ENCODE peak calls at places on chromosomes 5 and 9, in seven cellular contexts. One of them, this sample, is unnamed.

GRCh38 chr9:33466565-33467495 is 6.9 kb downstream of the NOL6 start:
- DNase-seq in astrocyte of the hippocampus: peak
- DNase-seq in non-pigmented ciliary epithelial cell: no peak
- DNase-seq in gastrocnemius medialis: no peak
- DNase-seq in ELR: peak
- DNase-seq in mucosa of descending colon: peak
- DNase-seq in B cell: peak
- DNase-seq in this sample: peak

GRCh38 chr5:55402199-55402598 is 94.4 kb downstream of the MTREX start:
- DNase-seq in astrocyte of the hippocampus: no peak
- DNase-seq in ELR: peak
- DNase-seq in gastrocnemius medialis: no peak
- DNase-seq in non-pigmented ciliary epithelial cell: no peak
- DNase-seq in mucosa of descending colon: no peak
- DNase-seq in B cell: no peak
- DNase-seq in this sample: no peak

GRCh38 chr9:132797861-132798659 is 80.0 kb downstream of the AK8 start:
- DNase-seq in gastrocnemius medialis: no peak
- DNase-seq in mucosa of descending colon: no peak
- DNase-seq in astrocyte of the hippocampus: no peak
- DNase-seq in non-pigmented ciliary epithelial cell: no peak
- DNase-seq in ELR: peak
- DNase-seq in B cell: no peak
- DNase-seq in this sample: no peak

GRCh38 chr5:16849821-16850220 is 86.3 kb downstream of the MYO10 start:
- DNase-seq in non-pigmented ciliary epithelial cell: no peak
- DNase-seq in ELR: no peak
- DNase-seq in B cell: no peak
- DNase-seq in astrocyte of the hippocampus: no peak
- DNase-seq in gastrocnemius medialis: no peak
- DNase-seq in mucosa of descending colon: no peak
- DNase-seq in this sample: no peak

GRCh38 chr5:119453045-119453383 is 717 bp downstream of the HSD17B4 start:
- DNase-seq in astrocyte of the hippocampus: peak
- DNase-seq in mucosa of descending colon: no peak
- DNase-seq in B cell: no peak
- DNase-seq in gastrocnemius medialis: no peak
- DNase-seq in non-pigmented ciliary epithelial cell: no peak
- DNase-seq in ELR: peak
- DNase-seq in this sample: no peak

GRCh38 chr5:14587143-14587542 is 5.6 kb downstream of the OTULINL start:
- DNase-seq in non-pigmented ciliary epithelial cell: no peak
- DNase-seq in ELR: no peak
- DNase-seq in mucosa of descending colon: no peak
- DNase-seq in gastrocnemius medialis: peak
- DNase-seq in B cell: no peak
- DNase-seq in astrocyte of the hippocampus: no peak
- DNase-seq in this sample: peak

GRCh38 chr5:68028131-68028727 is 187.3 kb upstream of the PIK3R1 start:
- DNase-seq in non-pigmented ciliary epithelial cell: no peak
- DNase-seq in gastrocnemius medialis: no peak
- DNase-seq in mucosa of descending colon: no peak
- DNase-seq in B cell: no peak
- DNase-seq in ELR: peak
- DNase-seq in astrocyte of the hippocampus: peak
- DNase-seq in this sample: no peak

GRCh38 chr5:17343675-17344074 is 126.2 kb downstream of the BASP1 start:
- DNase-seq in astrocyte of the hippocampus: peak
- DNase-seq in ELR: peak
- DNase-seq in mucosa of descending colon: no peak
- DNase-seq in B cell: peak
- DNase-seq in non-pigmented ciliary epithelial cell: peak
- DNase-seq in gastrocnemius medialis: no peak
- DNase-seq in this sample: no peak

GRCh38 chr9:136552117-136552685 is 6.4 kb upstream of the NOTCH1 start:
- DNase-seq in mucosa of descending colon: no peak
- DNase-seq in astrocyte of the hippocampus: peak
- DNase-seq in non-pigmented ciliary epithelial cell: no peak
- DNase-seq in B cell: peak
- DNase-seq in ELR: peak
- DNase-seq in gastrocnemius medialis: no peak
- DNase-seq in this sample: no peak

GRCh38 chr5:148005788-148006520 is 57.8 kb upstream of the SPINK5 start:
- DNase-seq in gastrocnemius medialis: no peak
- DNase-seq in ELR: peak
- DNase-seq in B cell: no peak
- DNase-seq in non-pigmented ciliary epithelial cell: no peak
- DNase-seq in mucosa of descending colon: no peak
- DNase-seq in astrocyte of the hippocampus: no peak
- DNase-seq in this sample: no peak

GRCh38 chr9:19269582-19269981 is 39.1 kb downstream of the DENND4C start:
- DNase-seq in astrocyte of the hippocampus: no peak
- DNase-seq in gastrocnemius medialis: no peak
- DNase-seq in mucosa of descending colon: no peak
- DNase-seq in non-pigmented ciliary epithelial cell: no peak
- DNase-seq in B cell: no peak
- DNase-seq in ELR: no peak
- DNase-seq in this sample: no peak

GRCh38 chr5:11851965-11852745 is 52.1 kb downstream of the CTNND2 start:
- DNase-seq in mucosa of descending colon: no peak
- DNase-seq in non-pigmented ciliary epithelial cell: no peak
- DNase-seq in astrocyte of the hippocampus: peak
- DNase-seq in gastrocnemius medialis: no peak
- DNase-seq in ELR: no peak
- DNase-seq in B cell: no peak
- DNase-seq in this sample: no peak

GRCh38 chr9:69157751-69158466 is 16.2 kb upstream of the TJP2 start:
- DNase-seq in B cell: no peak
- DNase-seq in mucosa of descending colon: no peak
- DNase-seq in ELR: peak
- DNase-seq in astrocyte of the hippocampus: peak
- DNase-seq in non-pigmented ciliary epithelial cell: peak
- DNase-seq in gastrocnemius medialis: no peak
- DNase-seq in this sample: peak

GRCh38 chr9:88995627-88996026 is 4.4 kb downstream of the S1PR3 start:
- DNase-seq in ELR: no peak
- DNase-seq in astrocyte of the hippocampus: no peak
- DNase-seq in non-pigmented ciliary epithelial cell: no peak
- DNase-seq in B cell: no peak
- DNase-seq in gastrocnemius medialis: no peak
- DNase-seq in mucosa of descending colon: no peak
- DNase-seq in this sample: no peak

GRCh38 chr5:91794856-91795548 is 411.9 kb upstream of the ARRDC3 start:
- DNase-seq in astrocyte of the hippocampus: peak
- DNase-seq in non-pigmented ciliary epithelial cell: no peak
- DNase-seq in B cell: no peak
- DNase-seq in mucosa of descending colon: no peak
- DNase-seq in gastrocnemius medialis: no peak
- DNase-seq in ELR: no peak
- DNase-seq in this sample: no peak

GRCh38 chr5:17896605-17897004 is 262.3 kb downstream of the TAF11L14 start:
- DNase-seq in gastrocnemius medialis: no peak
- DNase-seq in astrocyte of the hippocampus: no peak
- DNase-seq in B cell: no peak
- DNase-seq in mucosa of descending colon: no peak
- DNase-seq in non-pigmented ciliary epithelial cell: no peak
- DNase-seq in ELR: no peak
- DNase-seq in this sample: no peak

GRCh38 chr9:131919181-131919580 is 160.5 kb downstream of the MED27 start:
- DNase-seq in non-pigmented ciliary epithelial cell: no peak
- DNase-seq in mucosa of descending colon: no peak
- DNase-seq in ELR: no peak
- DNase-seq in astrocyte of the hippocampus: no peak
- DNase-seq in B cell: no peak
- DNase-seq in gastrocnemius medialis: no peak
- DNase-seq in this sample: no peak

GRCh38 chr5:57834829-57835554 is 352.4 kb upstream of the ACTBL2 start:
- DNase-seq in B cell: no peak
- DNase-seq in astrocyte of the hippocampus: peak
- DNase-seq in mucosa of descending colon: no peak
- DNase-seq in ELR: no peak
- DNase-seq in non-pigmented ciliary epithelial cell: no peak
- DNase-seq in gastrocnemius medialis: no peak
- DNase-seq in this sample: no peak

GRCh38 chr5:82399111-82399510 is 121.0 kb upstream of the RPS23 start:
- DNase-seq in non-pigmented ciliary epithelial cell: no peak
- DNase-seq in astrocyte of the hippocampus: no peak
- DNase-seq in ELR: no peak
- DNase-seq in B cell: no peak
- DNase-seq in mucosa of descending colon: no peak
- DNase-seq in gastrocnemius medialis: no peak
- DNase-seq in this sample: no peak

GRCh38 chr9:133943781-133944745 is 48.1 kb downstream of the VAV2 start:
- DNase-seq in astrocyte of the hippocampus: peak
- DNase-seq in B cell: no peak
- DNase-seq in gastrocnemius medialis: no peak
- DNase-seq in mucosa of descending colon: peak
- DNase-seq in ELR: no peak
- DNase-seq in non-pigmented ciliary epithelial cell: peak
- DNase-seq in this sample: no peak